ENCODE peak calls at places on chromosomes 13 and 19, in four cellular contexts. W is A673, K is heart right ventricle, Q is ascending aorta. C is an unnamed sample. For H3K4me1, the result is how much of the 10 kb centered on the place peaks cover.

GRCh38 chr19:37513397-37513796 is 6.7 kb downstream of the ZNF793 start:
- DNase-seq in W (no peak), K (no peak), Q (no peak), C (no peak)

GRCh38 chr19:45468159-45468651 is 409 bp downstream of the FOSB start:
- DNase-seq in W (peak), K (no peak), Q (no peak), C (peak)

GRCh38 chr19:48094843-48095203 is 15.8 kb downstream of the PLA2G4C start:
- DNase-seq in W (no peak), K (no peak), Q (no peak), C (no peak)

GRCh38 chr19:5078179-5078578 is 109.3 kb downstream of the KDM4B start:
- DNase-seq in W (peak), K (no peak), Q (no peak), C (no peak)

GRCh38 chr19:48644839-48645651 is 942 bp downstream of the CA11 start:
- DNase-seq in W (peak), K (peak), Q (peak), C (peak)

GRCh38 chr13:107883561-107884175 is 331.7 kb downstream of the LIG4 start:
- DNase-seq in W (no peak), K (no peak), Q (no peak), C (no peak)

GRCh38 chr19:33705860-33706259 is 84.1 kb downstream of the CHST8 start:
- DNase-seq in W (no peak), K (no peak), Q (no peak), C (no peak)

GRCh38 chr13:97327071-97327470 is 104.9 kb downstream of the MBNL2 start:
- DNase-seq in W (no peak), K (no peak), Q (no peak), C (no peak)

GRCh38 chr19:8585894-8586750 is 8.9 kb upstream of the MYO1F start:
- DNase-seq in W (peak), K (peak), Q (no peak), C (peak)

GRCh38 chr13:23960566-23961156 is 63.4 kb upstream of the C1QTNF9B start:
- DNase-seq in W (peak), K (no peak), Q (no peak), C (no peak)

GRCh38 chr13:98986226-98986846 is 8.5 kb upstream of the DOCK9 start:
- DNase-seq in W (no peak), K (no peak), Q (no peak), C (no peak)

GRCh38 chr19:46118136-46118535 is 6.4 kb downstream of the IGFL3 start:
- DNase-seq in W (no peak), K (no peak), Q (no peak), C (no peak)

GRCh38 chr13:106241974-106242373 is 293.5 kb downstream of the EFNB2 start:
- DNase-seq in W (no peak), K (no peak), Q (no peak), C (no peak)

GRCh38 chr19:661427-662196 is 1.4 kb downstream of the RNF126 start:
- DNase-seq in W (no peak), K (no peak), Q (no peak), C (peak)

GRCh38 chr13:77859450-77859849 is 59.2 kb downstream of the EDNRB start:
- DNase-seq in W (peak), K (no peak), Q (no peak), C (peak)

GRCh38 chr19:12789904-12790619 is 1.2 kb upstream of the JUNB start:
- DNase-seq in W (peak), K (peak), Q (peak), C (peak)

GRCh38 chr13:28316841-28317240 is 178.1 kb downstream of the FLT1 start:
- DNase-seq in W (no peak), K (no peak), Q (no peak), C (no peak)

GRCh38 chr13:113854238-113855011 is 9.5 kb downstream of the GAS6 start:
- DNase-seq in W (no peak), K (no peak), Q (no peak), C (no peak)
- H3K4me3 ChIP-seq in W (no peak), K (no peak), Q (no peak), C (no peak)

GRCh38 chr13:43237616-43238015 is 214.2 kb downstream of the DNAJC15 start:
- DNase-seq in W (no peak), K (no peak), Q (no peak), C (no peak)

GRCh38 chr13:43240278-43240677 is 216.9 kb downstream of the DNAJC15 start:
- DNase-seq in W (no peak), K (no peak), Q (no peak), C (no peak)

GRCh38 chr13:43235028-43235427 is 211.6 kb downstream of the DNAJC15 start:
- DNase-seq in W (no peak), K (no peak), Q (no peak), C (no peak)

GRCh38 chr13:43239441-43239840 is 216.1 kb downstream of the DNAJC15 start:
- DNase-seq in W (no peak), K (no peak), Q (no peak), C (no peak)

DNA sequence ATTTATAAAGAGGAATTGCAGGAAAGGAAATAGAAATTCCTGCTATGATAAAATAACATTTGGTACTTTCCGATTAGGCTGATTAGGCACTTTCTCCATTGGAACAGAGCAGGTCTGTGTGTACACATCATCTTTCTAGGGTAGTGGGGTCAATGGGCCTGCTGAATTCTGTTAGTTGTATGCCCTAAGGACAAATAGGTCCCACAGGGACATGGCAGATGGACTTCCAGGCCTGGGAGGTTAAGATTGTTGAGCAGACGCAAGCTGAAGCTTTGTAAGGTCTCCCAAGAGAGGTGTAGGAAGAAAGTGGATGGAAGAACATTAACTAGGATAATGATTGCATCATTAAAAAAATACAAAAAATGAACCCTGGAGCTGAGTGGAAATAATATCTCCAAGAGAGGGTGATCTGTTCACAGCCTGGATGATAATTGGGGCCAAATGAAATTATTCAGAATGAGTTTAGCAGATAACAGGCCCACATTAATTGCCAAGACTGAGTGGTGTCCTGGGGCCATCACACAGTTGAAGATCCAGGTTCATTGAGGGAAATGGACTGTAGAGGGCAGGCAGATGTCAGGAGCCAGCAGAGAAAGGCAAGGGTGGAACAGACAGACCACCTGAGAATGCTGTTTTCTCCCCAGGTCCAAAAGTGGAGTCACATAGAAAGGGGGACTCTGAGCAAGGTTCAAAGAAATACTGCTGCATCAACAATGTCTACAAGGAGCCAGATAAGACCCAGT is 215.1 kb downstream of the DNAJC15 start:
- DNase-seq in W (no peak), K (no peak), Q (no peak), C (no peak)
- H3K4me1 ChIP-seq in W (under half), K (under half), Q (under half), C (under half)

GRCh38 chr19:13959962-13960862 is 7.9 kb downstream of the DCAF15 start:
- DNase-seq in W (no peak), K (no peak), Q (no peak), C (no peak)
- TF ChIP-seq CTCF in W (peak), K (no peak), Q (no peak), C (no peak)

DNA sequence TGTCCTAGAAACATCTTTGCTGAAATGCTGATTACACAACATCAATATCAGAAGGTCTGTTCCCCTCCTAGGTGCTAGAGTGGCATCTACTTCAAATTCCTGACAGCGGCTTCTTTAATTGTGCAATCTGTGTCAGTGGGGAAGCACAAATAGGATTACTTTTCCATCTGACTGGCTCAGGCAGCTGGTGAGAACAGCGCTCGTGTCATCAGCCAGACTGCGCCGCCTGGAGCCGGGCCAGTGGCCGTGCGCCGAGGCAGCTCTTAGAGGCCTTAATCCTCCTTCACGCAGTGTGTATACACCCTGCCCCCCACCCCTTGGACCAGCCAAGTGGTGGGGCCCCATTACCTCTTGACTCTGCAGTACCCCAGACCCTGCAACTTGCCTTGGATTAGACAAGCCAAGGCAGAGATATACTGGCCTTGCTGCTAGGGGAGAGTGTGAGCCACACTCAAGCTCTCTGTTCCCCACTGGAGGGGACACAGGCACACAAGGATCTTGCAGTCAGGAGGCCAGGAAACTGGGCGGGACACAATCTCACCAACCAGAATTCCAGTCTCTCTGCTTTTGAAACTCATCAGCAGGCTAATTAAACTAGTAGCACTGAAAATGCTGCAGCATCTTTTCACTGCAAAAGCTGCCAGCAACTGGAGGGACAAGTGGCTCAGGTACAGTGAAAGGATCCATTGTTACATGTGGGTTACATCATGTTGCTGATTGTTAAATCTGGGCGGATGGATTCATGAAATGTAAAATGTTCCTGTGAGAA is 48.9 kb upstream of the EPHX3 start:
- DNase-seq in W (peak), K (peak), Q (peak), C (peak)
- H3K4me3 ChIP-seq in W (peak), K (no peak), Q (no peak), C (no peak)

DNA sequence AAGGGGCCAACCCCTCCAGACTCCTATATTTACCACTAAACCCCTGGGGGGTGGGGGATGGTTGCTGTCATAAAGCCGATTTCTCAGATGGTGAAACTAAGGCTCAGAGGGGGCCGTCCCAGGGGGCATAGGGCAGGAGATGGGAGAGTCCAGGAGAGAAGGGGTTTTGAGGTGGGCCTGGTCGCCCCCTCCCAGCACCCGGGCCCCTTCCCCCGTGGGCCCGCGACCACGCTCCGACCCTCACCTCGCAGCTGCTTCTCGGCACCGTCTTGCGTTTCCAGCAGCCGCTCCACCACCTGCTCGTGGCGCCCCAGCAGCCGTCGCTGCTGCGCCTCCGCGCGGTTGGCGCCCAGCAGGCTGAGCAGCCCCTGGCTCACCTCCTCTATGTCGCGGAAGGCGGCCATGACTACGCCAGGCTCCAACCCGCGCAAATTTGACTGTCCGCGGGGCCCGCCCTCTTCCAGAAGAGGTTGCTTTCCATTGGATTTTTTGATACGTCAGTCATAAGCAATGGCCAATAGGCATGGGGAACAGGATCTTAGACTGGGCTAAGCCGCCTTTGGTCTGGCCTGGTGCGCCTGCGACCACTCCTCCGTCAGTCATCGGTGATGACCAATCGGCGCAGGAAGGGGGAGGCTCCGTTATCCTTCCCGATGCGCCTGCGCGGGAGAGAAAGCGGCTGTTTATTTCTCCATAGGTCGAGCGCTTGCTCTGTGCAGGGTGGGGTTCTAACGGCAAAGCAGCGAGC is at the start of gene SPC24:
- DNase-seq in W (peak), K (peak), Q (peak), C (peak)
- H3K4me1 ChIP-seq in W (under half), K (half or more), Q (half or more), C (under half)

DNA sequence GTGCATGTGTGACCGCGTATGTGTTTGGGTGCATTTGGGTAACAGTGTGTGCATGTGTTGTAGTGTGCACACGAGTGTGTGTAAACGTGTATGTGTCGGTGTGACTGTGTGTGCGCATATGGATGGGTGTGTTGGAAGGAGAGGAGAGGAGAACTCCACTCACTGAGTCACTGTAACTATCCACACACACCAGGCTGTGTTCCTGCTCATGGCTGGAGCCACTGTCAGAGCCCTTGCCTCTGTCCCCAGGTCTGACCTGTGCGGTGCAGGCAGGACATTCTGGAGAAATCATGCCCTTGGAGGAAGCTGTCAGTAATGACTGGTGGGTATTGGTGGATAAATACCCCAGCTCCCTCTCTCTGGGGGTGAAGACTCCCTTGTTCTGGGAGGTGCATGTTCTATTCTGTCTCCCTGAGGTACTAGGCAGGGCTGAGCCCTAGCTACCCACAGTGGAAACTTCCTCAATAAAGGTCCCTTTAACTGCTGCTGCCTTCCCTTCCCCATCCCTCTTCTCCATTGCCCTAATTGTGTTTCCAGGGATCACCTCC is 48.4 kb downstream of the CYP4F22 start:
- DNase-seq in W (no peak), K (no peak), Q (no peak), C (no peak)
- TF ChIP-seq CTCF in W (no peak), K (no peak), Q (no peak), C (no peak)

GRCh38 chr13:101341464-101341863 is 74.8 kb downstream of the NALCN start:
- DNase-seq in W (no peak), K (no peak), Q (no peak), C (no peak)

GRCh38 chr13:101343128-101343787 is 73.0 kb downstream of the NALCN start:
- DNase-seq in W (peak), K (no peak), Q (no peak), C (no peak)

GRCh38 chr13:101339202-101339601 is 77.1 kb downstream of the NALCN start:
- DNase-seq in W (no peak), K (no peak), Q (no peak), C (no peak)
- H3K4me3 ChIP-seq in W (no peak), K (no peak), Q (no peak), C (no peak)

DNA sequence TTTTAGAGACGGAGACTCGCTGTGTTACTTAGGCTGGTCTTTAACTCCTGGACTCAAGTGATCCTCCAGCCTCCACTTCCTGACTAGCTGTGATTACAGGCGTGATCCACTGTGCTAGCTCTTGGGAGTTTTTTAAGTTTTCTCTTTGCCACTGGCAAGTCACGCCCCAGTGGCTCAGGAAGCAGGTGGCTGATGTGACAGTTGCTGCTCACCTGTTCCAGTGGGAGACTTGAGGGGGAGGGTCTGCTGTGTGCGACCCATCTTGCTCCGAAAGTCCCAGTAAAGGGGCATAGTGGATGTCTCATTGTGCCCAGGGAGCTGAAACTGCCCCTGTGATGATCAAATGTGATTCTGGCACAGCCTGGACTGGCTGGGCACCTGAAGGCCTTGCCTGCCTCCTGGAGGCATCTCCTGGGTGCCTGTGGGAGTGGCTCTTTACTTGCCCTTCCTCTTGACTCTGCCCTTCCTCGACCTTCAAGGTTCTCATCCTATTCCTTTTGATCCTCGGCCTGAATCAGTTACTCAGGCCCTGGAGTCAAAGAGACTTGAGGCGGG is 7.8 kb downstream of the SMARCA4 start:
- DNase-seq in W (no peak), K (no peak), Q (no peak), C (peak)
- H3K4me1 ChIP-seq in W (under half), K (under half), Q (under half), C (under half)